ENCODE peak calls at places on chromosomes 12 and 14, in seven cellular contexts. One of them, this sample, is unnamed.

GRCh38 chr12:132500137-132500855 is 10.3 kb downstream of the FBRSL1 start:
- DNase-seq in left ventricle myocardium inferior: no peak
- DNase-seq in bronchial epithelial cell: no peak
- DNase-seq in right lobe of liver: no peak
- DNase-seq in brain microvascular endothelial cell: no peak
- DNase-seq in kidney: no peak
- DNase-seq in heart right ventricle: no peak
- DNase-seq in this sample: no peak

GRCh38 chr14:106845286-106846087 is 1319.1 kb downstream of the TMEM121 start:
- DNase-seq in left ventricle myocardium inferior: no peak
- DNase-seq in bronchial epithelial cell: peak; percentile 78
- DNase-seq in right lobe of liver: peak; percentile 68
- DNase-seq in brain microvascular endothelial cell: no peak
- DNase-seq in kidney: peak; percentile 87
- DNase-seq in heart right ventricle: no peak
- DNase-seq in this sample: no peak

GRCh38 chr12:8045952-8046944 is 13.7 kb downstream of the FOXJ2 start:
- DNase-seq in left ventricle myocardium inferior: peak; percentile 82
- DNase-seq in bronchial epithelial cell: peak; percentile 59
- DNase-seq in right lobe of liver: peak; percentile 74
- DNase-seq in brain microvascular endothelial cell: peak; percentile 79
- DNase-seq in kidney: peak; percentile 83
- DNase-seq in heart right ventricle: peak; percentile 69
- DNase-seq in this sample: peak; percentile 38

GRCh38 chr12:77888611-77889010 is 57.9 kb downstream of the NAV3 start:
- DNase-seq in left ventricle myocardium inferior: no peak
- DNase-seq in bronchial epithelial cell: peak; percentile 98
- DNase-seq in right lobe of liver: no peak
- DNase-seq in brain microvascular endothelial cell: peak; percentile 80
- DNase-seq in kidney: no peak
- DNase-seq in heart right ventricle: no peak
- DNase-seq in this sample: no peak

GRCh38 chr14:61927015-61927414 is 164.8 kb downstream of the SNAPC1 start:
- DNase-seq in left ventricle myocardium inferior: no peak
- DNase-seq in bronchial epithelial cell: peak; percentile 90
- DNase-seq in right lobe of liver: no peak
- DNase-seq in brain microvascular endothelial cell: peak; percentile 31
- DNase-seq in kidney: no peak
- DNase-seq in heart right ventricle: no peak
- DNase-seq in this sample: no peak

GRCh38 chr12:79299447-79300198 is 391.1 kb downstream of the PAWR start:
- DNase-seq in left ventricle myocardium inferior: no peak
- DNase-seq in bronchial epithelial cell: no peak
- DNase-seq in right lobe of liver: no peak
- DNase-seq in brain microvascular endothelial cell: no peak
- DNase-seq in kidney: no peak
- DNase-seq in heart right ventricle: no peak
- DNase-seq in this sample: no peak

GRCh38 chr12:49703647-49704137 is 3.5 kb downstream of the FMNL3 start:
- DNase-seq in left ventricle myocardium inferior: no peak
- DNase-seq in bronchial epithelial cell: peak; percentile 38
- DNase-seq in right lobe of liver: no peak
- DNase-seq in brain microvascular endothelial cell: peak; percentile 89
- DNase-seq in kidney: no peak
- DNase-seq in heart right ventricle: no peak
- DNase-seq in this sample: no peak

GRCh38 chr12:45192041-45192695 is 23.7 kb upstream of the ANO6 start:
- DNase-seq in left ventricle myocardium inferior: no peak
- DNase-seq in bronchial epithelial cell: peak; percentile 69
- DNase-seq in right lobe of liver: no peak
- DNase-seq in brain microvascular endothelial cell: peak; percentile 52
- DNase-seq in kidney: no peak
- DNase-seq in heart right ventricle: no peak
- DNase-seq in this sample: no peak

GRCh38 chr12:118237053-118237665 is 101.2 kb downstream of the PEBP1 start:
- DNase-seq in left ventricle myocardium inferior: no peak
- DNase-seq in bronchial epithelial cell: no peak
- DNase-seq in right lobe of liver: no peak
- DNase-seq in brain microvascular endothelial cell: no peak
- DNase-seq in kidney: no peak
- DNase-seq in heart right ventricle: no peak
- DNase-seq in this sample: peak; percentile 53

GRCh38 chr14:53663709-53664108 is 292.9 kb downstream of the BMP4 start:
- DNase-seq in left ventricle myocardium inferior: peak; percentile 29
- DNase-seq in bronchial epithelial cell: no peak
- DNase-seq in right lobe of liver: peak; percentile 40
- DNase-seq in brain microvascular endothelial cell: peak; percentile 18
- DNase-seq in kidney: no peak
- DNase-seq in heart right ventricle: peak; percentile 30
- DNase-seq in this sample: no peak
- TF ChIP-seq CTCF in left ventricle myocardium inferior: peak; percentile 52
- TF ChIP-seq CTCF in bronchial epithelial cell: peak; percentile 0
- TF ChIP-seq CTCF in right lobe of liver: peak; percentile 29
- TF ChIP-seq CTCF in brain microvascular endothelial cell: peak; percentile 57
- TF ChIP-seq CTCF in kidney: no peak
- TF ChIP-seq CTCF in heart right ventricle: peak; percentile 53
- TF ChIP-seq CTCF in this sample: no peak

GRCh38 chr12:70721958-70722357 is 84.7 kb upstream of the PTPRB start:
- DNase-seq in left ventricle myocardium inferior: no peak
- DNase-seq in bronchial epithelial cell: no peak
- DNase-seq in right lobe of liver: no peak
- DNase-seq in brain microvascular endothelial cell: no peak
- DNase-seq in kidney: no peak
- DNase-seq in heart right ventricle: no peak
- DNase-seq in this sample: no peak

GRCh38 chr12:70722584-70723343 is 85.5 kb upstream of the PTPRB start:
- DNase-seq in left ventricle myocardium inferior: no peak
- DNase-seq in bronchial epithelial cell: no peak
- DNase-seq in right lobe of liver: no peak
- DNase-seq in brain microvascular endothelial cell: peak; percentile 9
- DNase-seq in kidney: no peak
- DNase-seq in heart right ventricle: peak; percentile 60
- DNase-seq in this sample: no peak

GRCh38 chr12:70719084-70719483 is 81.9 kb upstream of the PTPRB start:
- DNase-seq in left ventricle myocardium inferior: no peak
- DNase-seq in bronchial epithelial cell: no peak
- DNase-seq in right lobe of liver: no peak
- DNase-seq in brain microvascular endothelial cell: no peak
- DNase-seq in kidney: no peak
- DNase-seq in heart right ventricle: no peak
- DNase-seq in this sample: no peak

GRCh38 chr12:70721216-70721615 is 84.0 kb upstream of the PTPRB start:
- DNase-seq in left ventricle myocardium inferior: no peak
- DNase-seq in bronchial epithelial cell: no peak
- DNase-seq in right lobe of liver: no peak
- DNase-seq in brain microvascular endothelial cell: no peak
- DNase-seq in kidney: no peak
- DNase-seq in heart right ventricle: no peak
- DNase-seq in this sample: no peak

GRCh38 chr12:70719672-70720420 is 82.6 kb upstream of the PTPRB start:
- DNase-seq in left ventricle myocardium inferior: peak; percentile 23
- DNase-seq in bronchial epithelial cell: peak; percentile 6
- DNase-seq in right lobe of liver: no peak
- DNase-seq in brain microvascular endothelial cell: peak; percentile 46
- DNase-seq in kidney: no peak
- DNase-seq in heart right ventricle: peak; percentile 42
- DNase-seq in this sample: peak; percentile 2
- H3K4me3 ChIP-seq in left ventricle myocardium inferior: peak overlapping the region; percentile 55
- H3K4me3 ChIP-seq in bronchial epithelial cell: no peak overlapping the region
- H3K4me3 ChIP-seq in right lobe of liver: no peak overlapping the region
- H3K4me3 ChIP-seq in brain microvascular endothelial cell: peak overlapping the region; percentile 51
- H3K4me3 ChIP-seq in kidney: peak overlapping the region; percentile 45
- H3K4me3 ChIP-seq in heart right ventricle: peak overlapping the region; percentile 43
- H3K4me3 ChIP-seq in this sample: no peak overlapping the region

GRCh38 chr12:106284294-106285105 is 18.0 kb upstream of the TCP11L2 start:
- DNase-seq in left ventricle myocardium inferior: no peak
- DNase-seq in bronchial epithelial cell: no peak
- DNase-seq in right lobe of liver: no peak
- DNase-seq in brain microvascular endothelial cell: no peak
- DNase-seq in kidney: no peak
- DNase-seq in heart right ventricle: no peak
- DNase-seq in this sample: no peak
- TF ChIP-seq CTCF in left ventricle myocardium inferior: no peak
- TF ChIP-seq CTCF in bronchial epithelial cell: no peak
- TF ChIP-seq CTCF in right lobe of liver: no peak
- TF ChIP-seq CTCF in brain microvascular endothelial cell: no peak
- TF ChIP-seq CTCF in kidney: no peak
- TF ChIP-seq CTCF in heart right ventricle: no peak
- TF ChIP-seq CTCF in this sample: no peak

DNA sequence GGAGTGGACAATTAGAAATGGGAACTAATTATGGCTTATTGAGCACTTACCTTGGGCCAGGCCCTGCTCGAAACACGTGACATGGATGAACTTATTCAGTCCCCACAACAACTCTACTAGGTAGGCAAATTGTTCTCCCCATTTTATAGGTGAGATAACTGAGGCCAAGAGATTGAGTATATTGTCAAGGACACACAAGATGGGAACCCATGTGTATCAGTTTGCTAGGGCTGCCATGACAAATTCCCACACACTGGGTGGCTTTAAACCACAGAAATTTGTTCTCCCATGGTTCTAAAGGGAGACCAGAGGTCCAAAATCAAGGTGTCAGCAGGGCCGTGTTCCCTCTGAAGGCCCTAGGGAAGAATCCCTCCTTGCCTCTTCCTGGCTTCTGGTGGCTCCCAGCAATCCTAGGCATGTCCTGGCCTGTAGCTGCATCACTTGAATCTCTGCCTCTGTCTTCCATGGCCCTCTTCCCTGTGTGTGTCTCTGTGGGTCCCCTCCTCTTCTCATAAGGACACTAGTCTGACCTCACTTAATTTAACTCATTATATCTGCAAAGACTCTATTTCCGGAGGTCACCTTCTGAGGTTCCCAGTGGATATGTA is 128.8 kb downstream of the CHST11 start:
- DNase-seq in left ventricle myocardium inferior: no peak
- DNase-seq in bronchial epithelial cell: peak; percentile 61
- DNase-seq in right lobe of liver: no peak
- DNase-seq in brain microvascular endothelial cell: no peak
- DNase-seq in kidney: no peak
- DNase-seq in heart right ventricle: no peak
- DNase-seq in this sample: no peak
- H3K4me3 ChIP-seq in left ventricle myocardium inferior: no peak overlapping the region
- H3K4me3 ChIP-seq in bronchial epithelial cell: no peak overlapping the region
- H3K4me3 ChIP-seq in right lobe of liver: no peak overlapping the region
- H3K4me3 ChIP-seq in brain microvascular endothelial cell: no peak overlapping the region
- H3K4me3 ChIP-seq in kidney: no peak overlapping the region
- H3K4me3 ChIP-seq in heart right ventricle: no peak overlapping the region
- H3K4me3 ChIP-seq in this sample: no peak overlapping the region

GRCh38 chr12:111321317-111321716 is 47.6 kb downstream of the PHETA1 start:
- DNase-seq in left ventricle myocardium inferior: no peak
- DNase-seq in bronchial epithelial cell: no peak
- DNase-seq in right lobe of liver: no peak
- DNase-seq in brain microvascular endothelial cell: no peak
- DNase-seq in kidney: no peak
- DNase-seq in heart right ventricle: no peak
- DNase-seq in this sample: no peak

GRCh38 chr12:111320233-111321050 is 48.5 kb downstream of the PHETA1 start:
- DNase-seq in left ventricle myocardium inferior: no peak
- DNase-seq in bronchial epithelial cell: no peak
- DNase-seq in right lobe of liver: no peak
- DNase-seq in brain microvascular endothelial cell: no peak
- DNase-seq in kidney: peak; percentile 69
- DNase-seq in heart right ventricle: no peak
- DNase-seq in this sample: no peak

GRCh38 chr12:111314949-111315539 is 53.9 kb downstream of the PHETA1 start:
- DNase-seq in left ventricle myocardium inferior: no peak
- DNase-seq in bronchial epithelial cell: peak; percentile 62
- DNase-seq in right lobe of liver: no peak
- DNase-seq in brain microvascular endothelial cell: no peak
- DNase-seq in kidney: no peak
- DNase-seq in heart right ventricle: no peak
- DNase-seq in this sample: no peak

GRCh38 chr12:111319600-111320232 is 49.2 kb downstream of the PHETA1 start:
- DNase-seq in left ventricle myocardium inferior: no peak
- DNase-seq in bronchial epithelial cell: no peak
- DNase-seq in right lobe of liver: no peak
- DNase-seq in brain microvascular endothelial cell: no peak
- DNase-seq in kidney: no peak
- DNase-seq in heart right ventricle: no peak
- DNase-seq in this sample: no peak

DNA sequence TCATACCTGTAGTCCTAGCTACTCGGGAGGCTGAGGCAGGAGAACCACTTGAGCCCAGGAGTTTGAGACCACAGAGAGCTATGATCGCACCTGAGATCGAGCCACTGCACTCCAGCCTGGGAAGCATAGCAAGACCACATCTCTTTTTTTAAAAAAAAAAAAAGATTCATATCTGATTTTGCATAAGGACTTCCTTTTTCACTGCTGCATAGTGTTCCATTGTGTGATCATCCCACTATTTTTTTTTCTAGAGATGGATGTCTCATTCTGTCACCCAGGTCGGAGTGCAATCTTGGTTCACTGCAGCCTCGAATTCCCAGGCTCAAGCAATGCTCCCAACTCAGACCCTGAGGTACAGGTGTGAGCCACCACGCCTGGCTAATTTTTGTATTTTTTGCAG is 50.4 kb downstream of the PHETA1 start:
- DNase-seq in left ventricle myocardium inferior: no peak
- DNase-seq in bronchial epithelial cell: no peak
- DNase-seq in right lobe of liver: no peak
- DNase-seq in brain microvascular endothelial cell: no peak
- DNase-seq in kidney: no peak
- DNase-seq in heart right ventricle: no peak
- DNase-seq in this sample: no peak
- TF ChIP-seq CTCF in left ventricle myocardium inferior: no peak
- TF ChIP-seq CTCF in bronchial epithelial cell: no peak
- TF ChIP-seq CTCF in right lobe of liver: no peak
- TF ChIP-seq CTCF in brain microvascular endothelial cell: no peak
- TF ChIP-seq CTCF in kidney: no peak
- TF ChIP-seq CTCF in heart right ventricle: no peak
- TF ChIP-seq CTCF in this sample: no peak

This sample was measured in GM12864.